ENCODE peak calls at places on chromosomes 4 and X, in five cellular contexts. N is suprapubic skin, I is tibial artery, H is iPS DF 6.9, R is tibial nerve. P is an unnamed sample.

GRCh38 chr4:48015678-48016077 is 803 bp downstream of the CNGA1 start:
- DNase-seq in N (no peak), H (no peak), I (no peak), R (no peak), P (no peak)

GRCh38 chrX:101348452-101349222 is at the start of gene TIMM8A:
- DNase-seq in N (peak; percentile 86), R (peak; percentile 48), I (peak; percentile 85), H (peak; percentile 39), P (peak; percentile 77)

GRCh38 chrX:118976599-118977340 is 2.4 kb downstream of the LONRF3 start:
- DNase-seq in R (no peak), N (peak; percentile 76), H (no peak), I (peak; percentile 79), P (no peak)

GRCh38 chr4:100486496-100486895 is 31.3 kb downstream of the EMCN start:
- DNase-seq in I (no peak), N (no peak), R (no peak), H (no peak), P (no peak)

GRCh38 chr4:159778298-159778697 is 675.4 kb downstream of the RAPGEF2 start:
- DNase-seq in N (no peak), I (no peak), H (no peak), R (no peak), P (no peak)

GRCh38 chr4:28548549-28548948 is 1687.9 kb downstream of the STIM2 start:
- DNase-seq in N (no peak), I (no peak), R (no peak), H (no peak), P (no peak)

GRCh38 chrX:154734101-154734781 is 16.6 kb downstream of the GAB3 start:
- DNase-seq in H (no peak), R (no peak), I (peak; percentile 72), N (no peak), P (peak; percentile 6)

GRCh38 chr4:107058828-107059227 is 22.7 kb upstream of the DKK2 start:
- DNase-seq in H (no peak), N (no peak), R (no peak), I (no peak), P (no peak)

GRCh38 chr4:160202802-160203201 is 1099.9 kb downstream of the RAPGEF2 start:
- DNase-seq in R (no peak), I (no peak), N (no peak), H (no peak), P (no peak)

GRCh38 chr4:135575041-135575440 is 1373.5 kb upstream of the PABPC4L start:
- DNase-seq in R (no peak), H (no peak), I (no peak), N (no peak), P (no peak)

GRCh38 chrX:85379174-85379907 is at the start of gene POF1B:
- DNase-seq in N (no peak), H (no peak), I (no peak), R (no peak), P (no peak)

GRCh38 chrX:21132686-21133393 is 241.4 kb upstream of the CNKSR2 start:
- DNase-seq in I (no peak), H (no peak), R (no peak), N (no peak), P (no peak)

GRCh38 chrX:10101269-10101668 is 55.5 kb upstream of the CLCN4 start:
- DNase-seq in H (no peak), N (no peak), I (no peak), R (no peak), P (no peak)
- H3K27ac ChIP-seq in H (no peak overlapping the region), N (no peak overlapping the region), I (peak overlapping the region; percentile 84), R (no peak overlapping the region), P (no peak overlapping the region)

DNA sequence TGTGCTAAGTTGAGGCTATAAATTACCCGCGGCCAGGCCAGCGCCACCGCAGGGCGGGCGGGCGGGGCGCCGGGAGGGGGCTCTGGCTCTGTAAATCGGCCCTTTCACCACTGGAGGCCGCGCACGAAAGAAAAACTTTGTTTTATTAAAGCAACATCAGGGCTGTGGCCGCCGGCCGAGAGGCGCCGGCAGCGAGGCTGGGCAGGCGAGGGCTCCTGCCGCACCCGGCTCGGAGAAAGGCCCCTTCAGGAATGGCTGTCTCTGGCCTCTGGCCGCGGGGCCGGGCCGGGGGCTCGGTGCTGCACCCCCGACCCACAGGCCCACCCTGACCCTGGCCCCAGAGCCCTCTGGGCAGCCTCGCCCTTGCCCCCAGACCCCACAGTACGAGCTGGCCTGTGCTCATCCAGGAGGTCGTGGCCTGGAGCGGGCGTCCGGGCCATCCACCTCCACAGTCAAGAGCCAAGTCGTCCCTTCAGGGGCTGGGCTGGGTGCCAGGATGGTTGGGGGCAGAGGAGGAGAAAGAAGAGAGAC is 29.5 kb upstream of the FGFR3 start:
- DNase-seq in I (no peak), H (no peak), R (no peak), N (no peak), P (no peak)
- H3K4me1 ChIP-seq in I (peaks cover 30% of the 10 kb centered on the region), H (peaks cover 17% of the 10 kb centered on the region), R (peaks cover 25% of the 10 kb centered on the region), N (peaks cover 58% of the 10 kb centered on the region), P (peaks cover 5% of the 10 kb centered on the region)

DNA sequence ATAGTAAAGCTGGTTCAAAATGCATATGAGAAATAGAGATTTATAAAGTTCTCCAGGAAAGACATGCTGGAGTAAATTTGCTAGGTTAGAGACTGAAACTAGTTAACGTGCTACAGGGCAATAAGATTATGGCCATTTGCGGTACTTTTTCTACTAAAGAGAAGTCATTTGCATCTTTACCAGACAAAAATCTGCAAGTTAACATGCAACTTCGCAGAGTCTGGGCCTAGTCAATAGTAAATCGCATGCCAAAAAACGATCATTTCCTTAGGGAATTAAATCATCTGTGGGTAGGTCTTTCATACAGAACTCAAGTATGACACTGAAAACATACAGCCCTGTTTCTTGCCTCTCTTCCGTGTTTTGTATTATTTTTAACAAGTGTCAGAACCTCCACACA is 32.8 kb upstream of the REST start:
- DNase-seq in R (no peak), H (no peak), I (no peak), N (no peak), P (no peak)
- H3K27ac ChIP-seq in R (no peak overlapping the region), H (no peak overlapping the region), I (no peak overlapping the region), N (no peak overlapping the region), P (no peak overlapping the region)

GRCh38 chr4:8212606-8213005 is 13.5 kb downstream of the SH3TC1 start:
- DNase-seq in N (no peak), R (no peak), I (no peak), H (no peak), P (no peak)

GRCh38 chr4:8211229-8211628 is 12.1 kb downstream of the SH3TC1 start:
- DNase-seq in I (no peak), H (no peak), R (no peak), N (no peak), P (no peak)

GRCh38 chr4:8213121-8213520 is 14.0 kb downstream of the SH3TC1 start:
- DNase-seq in N (no peak), R (no peak), H (no peak), I (no peak), P (no peak)

GRCh38 chr4:8210631-8211030 is 11.5 kb downstream of the SH3TC1 start:
- DNase-seq in H (no peak), N (no peak), I (no peak), R (no peak), P (no peak)

DNA sequence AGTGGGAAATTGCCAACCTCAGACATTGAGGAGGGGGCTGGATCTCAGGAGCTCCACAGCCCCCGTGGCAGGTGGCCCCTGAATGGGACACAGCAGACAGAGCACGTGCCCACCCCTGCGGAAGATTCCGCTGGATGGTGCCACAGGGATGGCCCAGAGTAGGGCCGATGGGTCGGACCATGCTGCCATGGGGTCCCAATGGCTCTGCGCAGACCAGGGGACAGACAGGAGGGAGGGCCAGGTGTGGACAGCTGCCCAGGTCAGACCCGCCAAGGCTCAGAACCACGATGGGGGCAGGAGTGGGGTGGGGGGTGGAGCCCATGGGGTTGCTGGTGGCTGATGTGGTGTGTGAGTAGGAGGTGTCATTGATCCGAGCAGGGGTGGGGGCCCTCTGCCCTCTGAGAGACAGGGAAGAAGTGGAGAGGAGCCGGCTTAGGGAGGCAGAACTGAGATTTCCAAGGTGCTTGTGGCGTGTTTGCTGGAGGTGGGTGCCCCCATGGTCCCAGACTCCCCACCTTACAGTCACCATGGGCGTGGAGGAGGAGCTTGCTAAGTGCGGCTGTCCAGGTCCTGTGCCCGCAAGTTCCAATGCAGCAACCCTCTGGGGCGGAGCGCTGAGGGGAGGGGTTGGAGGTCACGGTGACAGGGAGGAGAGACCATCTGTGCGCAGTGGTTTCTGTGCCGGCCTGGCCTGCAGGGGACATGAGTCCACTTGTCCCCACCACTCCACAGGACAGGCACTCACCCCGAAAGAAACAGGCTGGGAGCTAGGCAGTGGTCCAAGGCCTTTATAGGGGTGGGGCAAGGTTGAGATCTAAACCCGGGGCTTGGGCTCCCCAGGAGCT is 12.9 kb downstream of the SH3TC1 start:
- DNase-seq in H (no peak), R (no peak), I (no peak), N (no peak), P (no peak)
- H3K4me1 ChIP-seq in H (peaks cover 1% of the 10 kb centered on the region), R (no peaks in the 10 kb centered on the region), I (peaks cover 12% of the 10 kb centered on the region), N (peaks cover 6% of the 10 kb centered on the region), P (no peaks in the 10 kb centered on the region)

DNA sequence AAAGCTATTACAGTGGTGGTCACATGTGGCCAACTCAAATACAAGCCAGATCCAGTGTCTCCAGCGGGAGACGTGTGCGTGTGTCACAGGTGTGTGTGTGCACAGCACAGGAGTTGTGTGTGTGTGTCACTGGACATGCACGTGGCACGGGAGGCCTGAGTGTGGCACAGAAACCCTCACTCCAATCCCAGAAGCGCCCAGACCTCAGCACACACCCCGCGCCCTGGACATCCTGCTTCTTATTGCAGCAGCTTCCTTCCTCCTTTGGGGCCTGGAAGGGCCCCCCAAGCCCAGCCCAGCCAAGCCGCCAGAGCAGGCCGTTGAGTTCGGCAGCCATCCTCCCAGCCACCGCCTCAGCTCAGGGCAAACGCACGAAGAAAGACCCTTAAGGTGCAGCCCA is 37.9 kb downstream of the ACOX3 start:
- DNase-seq in N (peak; percentile 78), I (peak; percentile 80), R (no peak), H (no peak), P (no peak)
- H3K27ac ChIP-seq in N (peak overlapping the region; percentile 3), I (peak overlapping the region; percentile 74), R (peak overlapping the region; percentile 5), H (no peak overlapping the region), P (no peak overlapping the region)

DNA sequence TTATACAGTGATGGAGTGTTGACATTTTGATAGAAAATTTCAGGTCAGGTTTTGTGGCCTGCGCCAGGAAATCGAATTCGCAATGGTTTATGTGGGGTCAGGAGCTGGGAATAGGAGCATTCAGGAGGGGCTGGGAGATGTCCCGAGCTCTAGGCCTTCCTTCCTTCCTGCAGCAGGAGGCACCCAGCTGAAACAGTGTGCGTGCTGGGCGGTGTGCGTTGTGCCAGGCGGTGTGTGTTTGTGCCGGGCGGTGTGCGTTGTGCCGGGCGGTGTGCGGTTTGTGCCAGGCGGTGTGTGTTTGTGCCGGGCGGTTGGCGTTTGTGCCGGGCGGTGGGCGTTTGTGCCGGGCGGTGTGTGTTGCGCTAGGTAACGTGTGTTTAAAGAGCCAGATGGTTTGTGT is 1.7 kb downstream of the UVSSA start:
- DNase-seq in I (no peak), R (no peak), H (no peak), N (no peak), P (no peak)
- H3K4me1 ChIP-seq in I (peaks cover 32% of the 10 kb centered on the region), R (peaks cover 8% of the 10 kb centered on the region), H (no peaks in the 10 kb centered on the region), N (peaks cover 42% of the 10 kb centered on the region), P (peaks cover 26% of the 10 kb centered on the region)

DNA sequence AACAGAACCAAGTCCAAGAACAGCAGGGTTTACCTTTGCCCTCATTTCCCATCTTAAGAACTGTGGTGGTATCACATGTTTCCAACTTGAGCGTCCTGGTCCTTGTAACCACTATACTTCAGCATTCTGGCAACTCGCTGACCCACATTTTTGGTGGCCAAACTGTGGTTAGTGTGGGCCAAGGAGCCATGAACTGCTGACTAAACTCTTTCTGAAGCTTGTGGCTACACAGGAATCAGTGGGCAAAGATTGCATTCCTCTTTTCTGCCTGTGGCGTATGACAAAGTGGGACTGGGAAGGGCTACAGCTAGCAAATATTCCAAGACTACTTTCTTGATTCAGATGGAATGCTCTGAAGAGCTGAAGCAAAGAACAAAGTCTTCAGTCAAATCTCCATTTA is 106.3 kb upstream of the MID1 start:
- DNase-seq in I (no peak), R (no peak), N (no peak), H (no peak), P (no peak)
- H3K27ac ChIP-seq in I (no peak overlapping the region), R (no peak overlapping the region), N (no peak overlapping the region), H (no peak overlapping the region), P (no peak overlapping the region)

P was measured in CD4-positive, CD25-positive, alpha-beta regulatory T cell.